ENCODE peak calls at places on chromosomes 1 and 21, in nine cellular contexts. F, U, P, M, J, G, X, W and T are unnamed samples.
A peak's percentile ranks its signal among the peaks of the same experiment; 100 is the strongest.

GRCh38 chr1:209585672-209586071 is 2.2 kb downstream of the CAMK1G start:
- DNase-seq in F (no peak), U (no peak), P (peak; percentile 12), M (peak; percentile 81), J (no peak), G (peak; percentile 47), X (no peak), W (no peak), T (no peak)

GRCh38 chr1:4172659-4173599 is 272.9 kb upstream of the C1orf174 start:
- DNase-seq in F (no peak), U (peak; percentile 36), P (no peak), M (no peak), J (no peak), G (peak; percentile 30), X (no peak), W (no peak), T (no peak)

GRCh38 chr1:213568929-213569815 is 418.6 kb upstream of the PROX1 start:
- DNase-seq in F (no peak), U (no peak), P (no peak), M (no peak), J (no peak), G (no peak), X (no peak), W (no peak), T (no peak)

GRCh38 chr1:42173155-42173933 is 8.8 kb upstream of the GUCA2A start:
- DNase-seq in F (peak; percentile 48), U (peak; percentile 59), P (peak; percentile 26), M (peak; percentile 63), J (no peak), G (peak; percentile 84), X (peak; percentile 52), W (peak; percentile 60), T (no peak)

GRCh38 chr1:222028151-222028550 is 286.3 kb upstream of the DUSP10 start:
- DNase-seq in F (no peak), U (no peak), P (no peak), M (no peak), J (no peak), G (no peak), X (no peak), W (no peak), T (no peak)

GRCh38 chr21:29647353-29647781 is 292.4 kb downstream of the GRIK1 start:
- DNase-seq in F (no peak), U (no peak), P (no peak), M (no peak), J (no peak), G (no peak), X (no peak), W (no peak), T (no peak)

GRCh38 chr1:43637267-43637666 is 12.7 kb upstream of the KDM4A start:
- DNase-seq in F (no peak), U (no peak), P (no peak), M (no peak), J (no peak), G (no peak), X (no peak), W (no peak), T (no peak)

GRCh38 chr1:248243204-248243603 is 12.0 kb downstream of the OR2M4 start:
- DNase-seq in F (peak; percentile 68), U (peak; percentile 66), P (no peak), M (no peak), J (no peak), G (no peak), X (no peak), W (no peak), T (no peak)

GRCh38 chr1:180116964-180117763 is 37.5 kb upstream of the QSOX1 start:
- DNase-seq in F (no peak), U (no peak), P (no peak), M (no peak), J (peak; percentile 67), G (no peak), X (no peak), W (no peak), T (no peak)

GRCh38 chr1:24640288-24640687 is 2.8 kb upstream of the SRRM1 start:
- DNase-seq in F (no peak), U (no peak), P (no peak), M (no peak), J (no peak), G (peak; percentile 54), X (no peak), W (no peak), T (no peak)

GRCh38 chr1:9238134-9238533 is 3.6 kb downstream of the H6PD start:
- DNase-seq in F (no peak), U (no peak), P (no peak), M (no peak), J (no peak), G (no peak), X (no peak), W (no peak), T (no peak)

GRCh38 chr1:33616780-33617179 is 144.3 kb downstream of the ZSCAN20 start:
- DNase-seq in F (no peak), U (no peak), P (no peak), M (no peak), J (no peak), G (no peak), X (no peak), W (no peak), T (no peak)

GRCh38 chr1:39979654-39980053 is 24.7 kb downstream of the MFSD2A start:
- DNase-seq in F (no peak), U (no peak), P (no peak), M (no peak), J (no peak), G (peak; percentile 68), X (no peak), W (no peak), T (no peak)

GRCh38 chr1:59279651-59280050 is 17.2 kb upstream of the FGGY start:
- DNase-seq in F (no peak), U (no peak), P (no peak), M (no peak), J (no peak), G (no peak), X (no peak), W (no peak), T (no peak)

GRCh38 chr1:95994643-95995042 is 726.9 kb upstream of the PTBP2 start:
- DNase-seq in F (no peak), U (no peak), P (no peak), M (no peak), J (no peak), G (no peak), X (no peak), W (no peak), T (no peak)

GRCh38 chr21:15552914-15553491 is 176.8 kb upstream of the USP25 start:
- DNase-seq in F (peak; percentile 3), U (no peak), P (no peak), M (no peak), J (peak; percentile 9), G (no peak), X (no peak), W (no peak), T (no peak)

GRCh38 chr1:28512058-28512611 is 6.3 kb downstream of the RCC1 start:
- DNase-seq in F (no peak), U (peak; percentile 73), P (no peak), M (no peak), J (no peak), G (no peak), X (no peak), W (no peak), T (no peak)

GRCh38 chr1:9844746-9845145 is 21.0 kb upstream of the CLSTN1 start:
- DNase-seq in F (no peak), U (no peak), P (no peak), M (no peak), J (no peak), G (no peak), X (no peak), W (no peak), T (no peak)

GRCh38 chr1:216447898-216448568 is 24.8 kb upstream of the USH2A start:
- DNase-seq in F (no peak), U (no peak), P (no peak), M (no peak), J (no peak), G (no peak), X (no peak), W (no peak), T (no peak)

GRCh38 chr1:55423376-55423775 is 208.2 kb upstream of the USP24 start:
- DNase-seq in F (no peak), U (no peak), P (no peak), M (no peak), J (no peak), G (no peak), X (no peak), W (no peak), T (no peak)

GRCh38 chr1:30816211-30817082 is 58.9 kb upstream of the LAPTM5 start:
- DNase-seq in F (peak; percentile 66), U (no peak), P (peak; percentile 83), M (peak; percentile 86), J (peak; percentile 39), G (peak; percentile 91), X (no peak), W (no peak), T (peak; percentile 58)

GRCh38 chr1:11918779-11919519 is 7.3 kb downstream of the KIAA2013 start:
- DNase-seq in F (peak; percentile 51), U (no peak), P (no peak), M (no peak), J (peak; percentile 55), G (no peak), X (no peak), W (no peak), T (no peak)

GRCh38 chr1:169795687-169796086 is 980 bp upstream of the METTL18 start:
- DNase-seq in F (no peak), U (peak; percentile 56), P (no peak), M (no peak), J (no peak), G (no peak), X (no peak), W (no peak), T (no peak)

GRCh38 chr1:156114919-156115513 is 505 bp downstream of the LMNA start:
- DNase-seq in F (no peak), U (peak; percentile 33), P (no peak), M (no peak), J (no peak), G (peak; percentile 52), X (no peak), W (no peak), T (no peak)

GRCh38 chr21:41360072-41360821 is 1.6 kb upstream of the MX2 start:
- DNase-seq in F (no peak), U (no peak), P (no peak), M (no peak), J (no peak), G (peak; percentile 64), X (no peak), W (no peak), T (no peak)

GRCh38 chr1:94416901-94417701 is 1.1 kb upstream of the ABCD3 start:
- DNase-seq in F (no peak), U (no peak), P (peak; percentile 41), M (no peak), J (peak; percentile 39), G (no peak), X (no peak), W (no peak), T (no peak)

GRCh38 chr1:43766818-43767525 is 59.6 kb downstream of the ST3GAL3 start:
- DNase-seq in F (no peak), U (peak; percentile 33), P (no peak), M (no peak), J (no peak), G (peak; percentile 70), X (no peak), W (no peak), T (peak; percentile 87)

GRCh38 chr1:208108646-208109330 is 135.4 kb downstream of the PLXNA2 start:
- DNase-seq in F (no peak), U (no peak), P (no peak), M (no peak), J (no peak), G (no peak), X (no peak), W (no peak), T (no peak)

GRCh38 chr1:109918077-109918606 is 7.5 kb downstream of the CSF1 start:
- DNase-seq in F (no peak), U (peak; percentile 26), P (no peak), M (no peak), J (no peak), G (no peak), X (no peak), W (no peak), T (no peak)

GRCh38 chr1:89566761-89567174 is 42.1 kb downstream of the LRRC8B start:
- DNase-seq in F (no peak), U (no peak), P (no peak), M (peak; percentile 27), J (no peak), G (no peak), X (no peak), W (no peak), T (no peak)

GRCh38 chr1:163066168-163066567 is 3.0 kb upstream of the RGS4 start:
- DNase-seq in F (no peak), U (no peak), P (no peak), M (no peak), J (no peak), G (no peak), X (no peak), W (no peak), T (no peak)